ENCODE peak calls at places on chromosome 18, in four cellular contexts. Z is endodermal cell, O is pancreas, A is AG09309. U is an unnamed sample.

GRCh38 chr18:36127866-36128845 is 984 bp downstream of the SLC39A6 start:
- DNase-seq in Z (peak), O (no peak), A (no peak), U (no peak)

GRCh38 chr18:44792456-44793080 is 111.9 kb downstream of the SETBP1 start:
- DNase-seq in Z (no peak), O (no peak), A (no peak), U (no peak)

GRCh38 chr18:12403601-12404506 is 3.9 kb upstream of the PRELID3A start:
- DNase-seq in Z (no peak), O (no peak), A (peak), U (peak)

GRCh38 chr18:79797518-79798345 is at the start of gene KCNG2:
- DNase-seq in Z (peak), O (no peak), A (no peak), U (no peak)

GRCh38 chr18:8257851-8258434 is 351.3 kb upstream of the RAB12 start:
- DNase-seq in Z (no peak), O (no peak), A (no peak), U (no peak)

GRCh38 chr18:11658989-11659388 is 30.1 kb upstream of the GNAL start:
- DNase-seq in Z (no peak), O (no peak), A (no peak), U (no peak)

GRCh38 chr18:34697891-34698290 is 12.2 kb upstream of the DTNA start:
- DNase-seq in Z (no peak), O (no peak), A (no peak), U (no peak)

GRCh38 chr18:48612917-48613316 is 74.1 kb downstream of the CTIF start:
- DNase-seq in Z (no peak), O (no peak), A (no peak), U (no peak)

GRCh38 chr18:34048423-34048822 is 176.3 kb downstream of the NOL4 start:
- DNase-seq in Z (no peak), O (no peak), A (no peak), U (no peak)

GRCh38 chr18:9648431-9649163 is 34.2 kb upstream of the PPP4R1 start:
- DNase-seq in Z (no peak), O (no peak), A (no peak), U (no peak)

GRCh38 chr18:39235118-39235719 is 1669.6 kb upstream of the CELF4 start:
- DNase-seq in Z (no peak), O (peak), A (no peak), U (no peak)

GRCh38 chr18:42413870-42414269 is 458.8 kb downstream of the PIK3C3 start:
- DNase-seq in Z (no peak), O (no peak), A (no peak), U (peak)

GRCh38 chr18:69455120-69455519 is 54.4 kb downstream of the DOK6 start:
- DNase-seq in Z (no peak), O (no peak), A (no peak), U (no peak)

GRCh38 chr18:58942486-58942885 is 77.8 kb downstream of the ZNF532 start:
- DNase-seq in Z (no peak), O (no peak), A (no peak), U (no peak)

GRCh38 chr18:8791171-8791651 is 85.9 kb downstream of the MTCL1 start:
- DNase-seq in Z (no peak), O (no peak), A (no peak), U (no peak)

GRCh38 chr18:35042389-35043066 is 1.3 kb downstream of the MAPRE2 start:
- DNase-seq in Z (no peak), O (no peak), A (no peak), U (no peak)

GRCh38 chr18:31719363-31720006 is 35.1 kb upstream of the B4GALT6 start:
- DNase-seq in Z (no peak), O (no peak), A (no peak), U (no peak)

GRCh38 chr18:23675236-23675635 is 12.5 kb upstream of the ANKRD29 start:
- DNase-seq in Z (no peak), O (no peak), A (no peak), U (no peak)

GRCh38 chr18:74598350-74599001 is 806 bp downstream of the ZNF407 start:
- DNase-seq in Z (peak), O (peak), A (no peak), U (no peak)

GRCh38 chr18:21330122-21330701 is 88.2 kb downstream of the GREB1L start:
- DNase-seq in Z (no peak), O (no peak), A (no peak), U (peak)

GRCh38 chr18:13823707-13824395 is at the start of gene MC5R:
- DNase-seq in Z (peak), O (no peak), A (no peak), U (no peak)

GRCh38 chr18:8735274-8735673 is 29.9 kb downstream of the MTCL1 start:
- DNase-seq in Z (no peak), O (no peak), A (no peak), U (no peak)

GRCh38 chr18:8063733-8064132 is 496.6 kb downstream of the PTPRM start:
- DNase-seq in Z (no peak), O (no peak), A (no peak), U (no peak)

GRCh38 chr18:33837191-33837590 is 259.2 kb downstream of the ASXL3 start:
- DNase-seq in Z (no peak), O (no peak), A (no peak), U (no peak)

GRCh38 chr18:35289293-35290069 is 548 bp downstream of the ZSCAN30 start:
- DNase-seq in Z (no peak), O (no peak), A (no peak), U (no peak)

GRCh38 chr18:2978626-2979025 is 34.3 kb downstream of the LPIN2 start:
- DNase-seq in Z (no peak), O (no peak), A (peak), U (no peak)

DNA sequence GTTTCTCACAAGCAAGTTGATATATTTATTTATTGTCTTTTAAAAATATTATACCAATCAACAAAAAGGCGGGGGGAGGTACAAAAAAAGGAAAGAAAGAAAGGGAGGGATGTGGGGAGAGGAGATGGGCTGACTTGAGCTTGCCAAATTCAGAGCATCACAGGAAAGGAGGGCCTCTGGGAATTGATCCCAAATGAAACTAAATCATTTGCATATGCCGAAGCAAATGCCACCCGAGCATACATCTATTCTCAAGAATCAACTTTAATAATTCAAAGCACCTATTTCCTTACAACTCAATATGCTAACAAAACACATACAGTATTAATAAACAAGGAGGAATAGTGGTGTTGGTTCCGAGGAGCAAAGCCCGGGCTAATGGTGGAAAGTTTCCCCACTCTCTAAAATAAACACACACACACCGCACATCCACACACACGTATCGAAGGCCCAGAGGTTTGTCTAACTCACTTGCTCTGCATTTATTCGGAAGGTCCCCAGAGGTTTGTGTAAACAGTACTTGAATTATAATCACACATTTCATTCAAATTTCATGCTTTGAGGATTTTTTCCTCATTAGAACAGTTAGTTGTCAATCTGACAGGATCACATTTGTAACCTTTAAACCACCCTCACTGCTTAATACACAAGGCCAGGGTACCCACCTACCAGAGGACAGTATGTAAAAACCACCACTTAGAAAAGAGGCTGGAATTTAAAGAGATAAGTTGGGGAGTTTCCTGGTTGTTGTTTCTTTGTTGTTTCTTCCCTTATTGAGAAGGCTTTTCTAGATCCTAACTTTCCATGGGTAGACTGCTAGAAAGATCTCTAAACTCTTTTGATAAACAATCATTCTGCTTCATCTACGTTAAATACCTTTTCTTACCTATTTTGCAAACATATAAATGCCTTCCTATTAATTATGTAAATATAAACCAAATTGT is 264.7 kb downstream of the TCF4 start:
- DNase-seq in Z (no peak), O (no peak), A (no peak), U (no peak)
- H3K4me3 ChIP-seq in Z (no peak), O (no peak), A (peak), U (no peak)

GRCh38 chr18:47595816-47596501 is 334.5 kb downstream of the SMAD2 start:
- DNase-seq in Z (peak), O (no peak), A (no peak), U (no peak)
- TF ChIP-seq CTCF in Z (peak), O (no peak), A (no peak), U (peak)

GRCh38 chr18:63158012-63158631 is 161.4 kb downstream of the BCL2 start:
- DNase-seq in Z (no peak), O (no peak), A (no peak), U (no peak)

GRCh38 chr18:63155169-63155852 is 164.3 kb downstream of the BCL2 start:
- DNase-seq in Z (peak), O (peak), A (no peak), U (no peak)

GRCh38 chr18:63154350-63155152 is 165.0 kb downstream of the BCL2 start:
- DNase-seq in Z (no peak), O (no peak), A (no peak), U (no peak)

GRCh38 chr18:63157293-63158011 is 162.1 kb downstream of the BCL2 start:
- DNase-seq in Z (no peak), O (no peak), A (no peak), U (no peak)

GRCh38 chr18:63155910-63156773 is 163.4 kb downstream of the BCL2 start:
- DNase-seq in Z (no peak), O (no peak), A (no peak), U (no peak)
- H3K4me3 ChIP-seq in Z (no peak), O (no peak), A (no peak), U (peak)

GRCh38 chr18:65567372-65567771 is 183.4 kb upstream of the CDH7 start:
- DNase-seq in Z (no peak), O (no peak), A (no peak), U (no peak)
- TF ChIP-seq CTCF in Z (peak), O (no peak), A (no peak), U (peak)

GRCh38 chr18:25805939-25806338 is 284.5 kb downstream of the SS18 start:
- DNase-seq in Z (no peak), O (no peak), A (no peak), U (no peak)
- H3K4me3 ChIP-seq in Z (no peak), O (no peak), A (no peak), U (no peak)

GRCh38 chr18:6021341-6022088 is 126.2 kb upstream of the TMEM200C start:
- DNase-seq in Z (no peak), O (no peak), A (no peak), U (no peak)
- TF ChIP-seq CTCF in Z (no peak), O (no peak), A (no peak), U (no peak)

DNA sequence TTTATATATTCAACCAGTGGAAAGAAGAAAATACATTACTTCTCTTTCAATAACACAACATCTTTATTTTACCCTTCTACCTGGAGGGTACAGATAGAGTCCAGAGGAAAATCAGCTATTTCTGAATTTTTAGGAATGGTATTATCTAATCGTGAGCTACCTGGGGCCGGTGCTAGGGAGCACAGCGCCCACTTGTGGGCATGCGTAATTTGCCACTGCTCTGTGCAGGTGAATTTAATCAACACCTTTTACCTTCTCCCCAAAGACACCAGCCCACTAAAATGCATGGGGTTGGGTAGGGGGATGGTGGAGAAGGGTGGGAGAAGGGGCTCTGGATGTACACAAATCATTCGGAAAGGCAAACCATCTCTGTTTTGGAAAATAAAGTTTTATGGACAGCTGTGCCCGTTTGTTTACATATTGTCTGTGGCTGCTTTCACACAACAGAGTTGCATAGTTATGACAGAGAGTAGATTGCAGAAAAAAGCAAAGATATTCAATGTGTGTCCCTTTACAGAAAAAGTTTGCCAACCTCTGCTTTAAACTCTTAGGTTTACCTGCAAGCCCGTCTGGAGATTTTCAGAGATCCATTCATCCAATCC is 51.5 kb upstream of the DCC start:
- DNase-seq in Z (peak), O (no peak), A (no peak), U (no peak)
- H3K4me3 ChIP-seq in Z (no peak), O (no peak), A (no peak), U (no peak)

DNA sequence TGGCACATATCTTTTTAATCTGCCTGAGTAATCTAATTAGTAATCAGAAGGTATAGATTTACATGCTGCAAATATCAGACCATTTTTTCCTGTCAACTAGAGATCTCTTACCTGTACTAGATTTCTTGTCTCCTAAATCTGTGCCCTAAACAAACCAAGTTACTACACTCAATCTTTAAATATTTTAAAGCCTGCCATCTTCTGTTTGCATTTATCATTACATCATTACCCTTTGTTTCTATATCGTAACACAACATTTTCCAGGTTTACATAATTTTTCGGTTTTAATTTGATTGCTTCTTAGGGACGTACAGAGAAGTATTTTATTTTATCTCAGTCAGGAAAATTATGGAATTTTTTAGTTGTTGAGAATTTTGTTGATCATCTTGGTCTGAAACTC is 25.7 kb downstream of the PSMA8 start:
- DNase-seq in Z (no peak), O (no peak), A (no peak), U (no peak)
- TF ChIP-seq CTCF in Z (peak), O (no peak), A (no peak), U (no peak)

U was measured in epithelial cell of proximal tubule.